ENCODE peak calls at places on chromosome 22, in ten cellular contexts. B is lower leg skin, Q is mesothelial cell of epicardium, H is neural crest cell, I is GM13977, Z is dorsolateral prefrontal cortex, D is RWPE2, C is tibial artery, F is choroid plexus epithelial cell, Y is tibial nerve. T is an unnamed sample.

GRCh38 chr22:17214416-17215043 is 4.7 kb downstream of the ADA2 start:
- DNase-seq in Y (no peak), Z (no peak), H (no peak), B (no peak), C (no peak), D (no peak), F (no peak), I (no peak), Q (no peak), T (no peak)

GRCh38 chr22:46752911-46753310 is 9.5 kb upstream of the TBC1D22A start:
- DNase-seq in F (no peak), C (no peak), B (no peak), H (no peak), D (no peak), Z (no peak), Q (no peak), I (no peak), Y (no peak), T (no peak)

GRCh38 chr22:18065256-18065655 is 12.5 kb upstream of the PEX26 start:
- DNase-seq in Z (no peak), C (no peak), I (no peak), Q (no peak), D (no peak), Y (no peak), H (no peak), B (no peak), F (no peak), T (no peak)

GRCh38 chr22:23849009-23850006 is 8.4 kb upstream of the SLC2A11 start:
- DNase-seq in C (peak; percentile 90), Q (peak; percentile 84), H (peak; percentile 98), I (peak; percentile 91), Y (peak; percentile 75), D (no peak), B (peak; percentile 96), Z (peak; percentile 85), F (peak; percentile 65), T (peak; percentile 66)

GRCh38 chr22:31044262-31044861 is 36.8 kb upstream of the SMTN start:
- DNase-seq in H (no peak), C (peak; percentile 92), Y (peak; percentile 28), I (no peak), Z (no peak), B (no peak), F (peak; percentile 63), D (no peak), Q (no peak), T (no peak)

GRCh38 chr22:48362736-48363404 is 1464.8 kb downstream of the BRD1 start:
- DNase-seq in Y (no peak), D (no peak), C (peak; percentile 39), H (no peak), Z (peak; percentile 17), F (no peak), Q (no peak), B (peak; percentile 46), I (no peak), T (no peak)

GRCh38 chr22:36384766-36385400 is 2.9 kb downstream of the MYH9 start:
- DNase-seq in D (no peak), Z (no peak), C (peak; percentile 74), Y (no peak), H (peak; percentile 36), I (no peak), Q (no peak), F (no peak), B (no peak), T (no peak)

GRCh38 chr22:35749808-35750207 is 32.1 kb downstream of the APOL5 start:
- DNase-seq in Y (no peak), H (no peak), I (peak; percentile 36), B (no peak), Z (no peak), F (no peak), D (no peak), Q (no peak), C (no peak), T (no peak)

DNA sequence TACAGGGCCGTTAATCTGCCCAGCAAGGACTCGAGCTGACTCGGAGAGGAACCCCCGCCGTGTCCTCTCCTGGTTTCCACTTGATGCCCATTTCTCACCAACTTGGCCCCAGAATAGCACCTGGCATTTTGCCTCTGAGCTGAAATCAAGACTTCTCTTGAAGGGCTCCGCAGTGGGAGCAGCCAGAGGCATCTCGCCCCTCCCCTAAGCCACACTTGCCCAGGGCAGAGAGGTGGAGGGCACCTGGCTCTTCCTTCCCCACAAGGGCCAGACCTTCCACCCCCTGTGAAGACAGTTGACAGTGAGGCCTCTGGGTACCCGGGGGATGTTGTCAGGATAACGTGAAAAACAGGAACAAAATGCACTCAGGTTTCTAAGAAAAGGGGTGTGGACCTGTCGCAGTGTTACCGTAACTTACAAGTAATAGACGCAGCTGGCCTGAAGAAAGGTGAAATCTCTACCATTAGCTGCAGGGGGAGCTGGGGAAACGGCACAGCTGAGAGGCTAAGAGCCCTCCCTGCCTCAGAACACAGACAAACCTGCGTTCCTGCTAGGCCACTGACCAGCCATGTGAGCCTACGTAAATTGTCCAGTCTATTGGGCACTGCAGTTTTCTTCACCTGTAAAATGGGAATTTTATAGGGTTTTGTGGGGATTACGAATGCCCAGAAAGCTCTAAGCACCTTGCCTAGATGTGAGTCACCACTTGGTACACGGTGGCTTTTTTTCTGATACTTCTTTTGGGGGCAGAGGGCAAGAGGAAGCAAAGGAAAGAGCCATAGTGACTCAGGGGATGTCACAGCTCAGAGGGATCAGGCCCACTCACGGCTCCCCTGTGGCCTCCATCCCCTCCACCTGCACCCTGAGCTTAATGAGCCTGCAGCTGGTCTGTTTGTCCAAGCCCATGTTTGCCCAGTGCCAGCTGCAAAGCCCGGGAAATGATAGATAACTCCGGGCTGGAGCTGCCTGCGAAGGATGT is 18.6 kb upstream of the CABP7 start:
- DNase-seq in F (peak; percentile 38), Y (no peak), Q (no peak), D (no peak), B (peak; percentile 81), I (peak; percentile 60), Z (no peak), H (no peak), C (no peak), T (peak; percentile 25)
- TF ChIP-seq CTCF in F (peak; percentile 46), Y (no peak), Q (no peak), D (peak; percentile 40), B (no peak), I (peak; percentile 33), Z (no peak), H (peak; percentile 49), C (no peak), T (peak; percentile 25)

DNA sequence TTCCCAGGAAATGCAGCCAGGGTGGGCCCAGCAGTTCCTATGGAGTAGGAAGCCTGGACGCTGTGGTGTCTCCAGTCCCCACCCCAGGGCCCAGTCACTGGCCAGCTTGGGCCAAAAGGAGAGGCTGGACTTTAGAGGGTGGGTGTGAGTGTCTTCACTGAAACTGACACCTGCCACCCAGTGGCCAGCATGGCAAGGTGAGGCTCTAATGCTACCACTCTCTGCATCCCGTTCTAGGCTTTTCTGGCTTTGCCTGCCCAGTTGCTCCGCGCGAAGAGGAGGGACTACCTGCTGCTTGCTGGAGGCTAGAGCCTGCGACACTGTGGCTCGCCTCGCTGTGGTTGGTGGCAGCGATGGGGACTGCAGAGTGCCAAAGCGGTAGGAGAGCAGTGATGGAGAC is 35.4 kb downstream of the C22orf42 start:
- DNase-seq in I (no peak), C (no peak), H (no peak), F (no peak), Y (no peak), Z (no peak), Q (no peak), B (no peak), D (no peak), T (peak; percentile 17)
- TF ChIP-seq CTCF in I (peak; percentile 22), C (no peak), H (peak; percentile 31), F (peak; percentile 9), Y (no peak), Z (no peak), Q (no peak), B (no peak), D (peak; percentile 27), T (no peak)

GRCh38 chr22:38717244-38717643 is 11.5 kb downstream of the GTPBP1 start:
- DNase-seq in H (no peak), I (no peak), Q (no peak), Y (no peak), B (no peak), F (no peak), Z (no peak), D (no peak), C (no peak), T (no peak)

GRCh38 chr22:38716827-38717226 is 11.1 kb downstream of the GTPBP1 start:
- DNase-seq in H (no peak), D (no peak), I (no peak), F (no peak), Q (no peak), B (no peak), Y (no peak), C (no peak), Z (no peak), T (no peak)

GRCh38 chr22:38719196-38719595 is 13.5 kb downstream of the GTPBP1 start:
- DNase-seq in H (no peak), B (no peak), Z (no peak), C (no peak), I (no peak), D (no peak), Y (no peak), Q (no peak), F (no peak), T (no peak)

GRCh38 chr22:38720350-38720749 is 14.6 kb downstream of the GTPBP1 start:
- DNase-seq in Y (no peak), Q (no peak), Z (no peak), H (no peak), D (no peak), B (no peak), I (no peak), C (no peak), F (no peak), T (no peak)

GRCh38 chr22:38718414-38718813 is 12.7 kb downstream of the GTPBP1 start:
- DNase-seq in Z (peak; percentile 42), I (no peak), H (no peak), Q (no peak), Y (no peak), F (peak; percentile 62), D (no peak), B (no peak), C (peak; percentile 85), T (peak; percentile 91)
- TF ChIP-seq CTCF in Z (peak; percentile 70), I (no peak), H (peak; percentile 56), Q (peak; percentile 38), Y (peak; percentile 45), F (peak; percentile 65), D (peak; percentile 51), B (no peak), C (peak; percentile 72), T (peak; percentile 66)

GRCh38 chr22:44893731-44894080 is 116.1 kb downstream of the PHF21B start:
- DNase-seq in I (no peak), H (no peak), F (no peak), C (no peak), B (peak; percentile 64), Y (no peak), Q (no peak), Z (no peak), D (no peak), T (no peak)

GRCh38 chr22:44895296-44896055 is 114.3 kb downstream of the PHF21B start:
- DNase-seq in F (no peak), H (no peak), I (no peak), Q (no peak), D (no peak), Y (no peak), B (peak; percentile 80), C (no peak), Z (no peak), T (no peak)

GRCh38 chr22:44892803-44893730 is 116.7 kb downstream of the PHF21B start:
- DNase-seq in C (no peak), I (no peak), Y (no peak), F (no peak), H (no peak), Z (no peak), Q (no peak), B (peak; percentile 68), D (no peak), T (no peak)

GRCh38 chr22:44894782-44895181 is 115.0 kb downstream of the PHF21B start:
- DNase-seq in I (no peak), D (no peak), B (peak; percentile 82), F (no peak), Z (no peak), Y (no peak), Q (no peak), H (no peak), C (no peak), T (no peak)

DNA sequence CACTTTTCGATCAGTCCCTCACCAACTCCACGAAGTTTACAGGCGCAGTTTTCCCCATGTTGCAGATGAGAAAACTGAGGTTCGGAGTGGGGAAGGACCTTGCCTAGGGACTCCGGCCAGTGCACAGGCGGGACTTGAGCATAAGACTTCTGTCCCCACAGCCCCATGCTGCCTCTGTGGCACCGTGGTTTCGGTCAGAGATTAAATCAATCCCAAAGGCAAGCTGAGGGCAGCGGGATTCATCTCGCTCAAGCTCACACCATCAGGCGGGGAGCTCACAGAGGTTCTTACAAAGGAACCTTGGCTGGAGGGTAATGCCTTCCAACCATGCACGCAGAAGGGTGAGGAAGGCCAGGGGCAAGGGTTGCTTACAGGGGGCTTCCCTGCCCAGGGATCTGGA is 115.5 kb downstream of the PHF21B start:
- DNase-seq in Z (no peak), F (no peak), H (no peak), Y (no peak), C (no peak), D (no peak), Q (no peak), B (peak; percentile 77), I (no peak), T (no peak)
- TF ChIP-seq CTCF in Z (no peak), F (no peak), H (no peak), Y (no peak), C (no peak), D (no peak), Q (no peak), B (no peak), I (no peak), T (no peak)